ENCODE peak calls at places on chromosomes 5 and 9, in ten cellular contexts. G is transverse colon, B is fibroblast of lung, X is stomach, V is left ventricle myocardium inferior, R is testis, J is psoas muscle, C is GM23248, L is A549, I is cardiac muscle cell. D is an unnamed sample.

GRCh38 chr5:52983731-52984620 is 5.2 kb upstream of the ITGA2 start:
- DNase-seq in G (no peak), B (peak; percentile 87), X (no peak), V (no peak), R (no peak), J (no peak), C (peak; percentile 53), L (no peak), I (no peak), D (no peak)

GRCh38 chr5:53063176-53063575 is 46.4 kb downstream of the MOCS2 start:
- DNase-seq in G (no peak), B (peak; percentile 25), X (no peak), V (no peak), R (no peak), J (no peak), C (peak; percentile 68), L (no peak), I (no peak), D (no peak)

GRCh38 chr5:151648089-151648488 is 38.6 kb downstream of the SPARC start:
- DNase-seq in G (no peak), B (no peak), X (no peak), V (no peak), R (no peak), J (no peak), C (no peak), L (no peak), I (no peak), D (no peak)

GRCh38 chr9:20403346-20403745 is 219.0 kb downstream of the MLLT3 start:
- DNase-seq in G (no peak), B (no peak), X (no peak), V (no peak), R (no peak), J (no peak), C (no peak), L (no peak), I (no peak), D (no peak)

GRCh38 chr5:14983666-14984441 is 112.3 kb upstream of the ANKH start:
- DNase-seq in G (no peak), B (no peak), X (no peak), V (no peak), R (no peak), J (no peak), C (no peak), L (no peak), I (no peak), D (no peak)

GRCh38 chr5:34538026-34538672 is 118.0 kb upstream of the RAI14 start:
- DNase-seq in G (no peak), B (no peak), X (peak; percentile 38), V (no peak), R (no peak), J (no peak), C (peak; percentile 26), L (no peak), I (no peak), D (no peak)

GRCh38 chr5:16826379-16827125 is 109.5 kb downstream of the MYO10 start:
- DNase-seq in G (no peak), B (no peak), X (no peak), V (no peak), R (no peak), J (no peak), C (peak; percentile 53), L (no peak), I (no peak), D (no peak)

GRCh38 chr5:135850671-135851070 is 16.2 kb downstream of the SLC25A48 start:
- DNase-seq in G (no peak), B (no peak), X (no peak), V (no peak), R (no peak), J (no peak), C (no peak), L (no peak), I (no peak), D (no peak)

GRCh38 chr5:151495330-151495729 is 47.9 kb downstream of the SLC36A1 start:
- DNase-seq in G (no peak), B (no peak), X (no peak), V (no peak), R (no peak), J (no peak), C (no peak), L (no peak), I (no peak), D (no peak)

GRCh38 chr9:93064392-93065124 is 6.1 kb downstream of the SUSD3 start:
- DNase-seq in G (peak; percentile 77), B (peak; percentile 52), X (peak; percentile 57), V (peak; percentile 28), R (no peak), J (no peak), C (no peak), L (no peak), I (no peak), D (no peak)

GRCh38 chr5:83472508-83473343 is 1.2 kb downstream of the VCAN start:
- DNase-seq in G (peak; percentile 16), B (peak; percentile 22), X (no peak), V (peak; percentile 50), R (peak; percentile 42), J (peak; percentile 60), C (peak; percentile 91), L (peak; percentile 45), I (peak; percentile 67), D (no peak)
- H3K4me3 ChIP-seq in G (peak overlapping the region; percentile 26), B (peak overlapping the region; percentile 93), X (peak overlapping the region; percentile 53), V (peak overlapping the region; percentile 67), R (peak overlapping the region; percentile 71), J (peak overlapping the region; percentile 62), C (peak overlapping the region; percentile 90), L (peak overlapping the region; percentile 56), I (peak overlapping the region; percentile 90), D (peak overlapping the region; percentile 52)

GRCh38 chr9:79604921-79605562 is 33.3 kb downstream of the TLE4 start:
- DNase-seq in G (no peak), B (no peak), X (no peak), V (no peak), R (no peak), J (no peak), C (peak; percentile 16), L (no peak), I (no peak), D (no peak)

GRCh38 chr9:79603222-79603925 is 31.6 kb downstream of the TLE4 start:
- DNase-seq in G (no peak), B (peak; percentile 58), X (no peak), V (no peak), R (no peak), J (no peak), C (no peak), L (no peak), I (no peak), D (no peak)

GRCh38 chr9:79609468-79610018 is 37.8 kb downstream of the TLE4 start:
- DNase-seq in G (no peak), B (no peak), X (no peak), V (no peak), R (no peak), J (no peak), C (no peak), L (no peak), I (no peak), D (no peak)

GRCh38 chr9:79600466-79600865 is 28.7 kb downstream of the TLE4 start:
- DNase-seq in G (no peak), B (no peak), X (no peak), V (no peak), R (no peak), J (no peak), C (no peak), L (no peak), I (no peak), D (no peak)

GRCh38 chr9:79604149-79604548 is 32.4 kb downstream of the TLE4 start:
- DNase-seq in G (no peak), B (peak; percentile 43), X (no peak), V (no peak), R (no peak), J (no peak), C (no peak), L (no peak), I (no peak), D (no peak)
- H3K9me3 ChIP-seq in G (peaks cover 4% of the 10 kb centered on the region), B (no peaks in the 10 kb centered on the region), X (no peaks in the 10 kb centered on the region), V (peaks cover 27% of the 10 kb centered on the region), R (no peaks in the 10 kb centered on the region), J (peaks cover 7% of the 10 kb centered on the region), C (no peaks in the 10 kb centered on the region), L (no peaks in the 10 kb centered on the region), I (peaks cover 4% of the 10 kb centered on the region), D (no peaks in the 10 kb centered on the region)

GRCh38 chr9:120807607-120808379 is 14.6 kb upstream of the FBXW2 start:
- DNase-seq in G (no peak), B (no peak), X (no peak), V (no peak), R (no peak), J (no peak), C (no peak), L (no peak), I (no peak), D (no peak)
- H3K27ac ChIP-seq in G (no peak overlapping the region), B (no peak overlapping the region), X (no peak overlapping the region), V (no peak overlapping the region), R (no peak overlapping the region), J (no peak overlapping the region), C (no peak overlapping the region), L (no peak overlapping the region), I (no peak overlapping the region), D (no peak overlapping the region)

GRCh38 chr5:82031220-82032119 is 59.6 kb downstream of the ATG10 start:
- DNase-seq in G (no peak), B (no peak), X (no peak), V (no peak), R (no peak), J (no peak), C (no peak), L (no peak), I (no peak), D (peak; percentile 20)
- H3K4me3 ChIP-seq in G (no peak overlapping the region), B (no peak overlapping the region), X (no peak overlapping the region), V (no peak overlapping the region), R (no peak overlapping the region), J (no peak overlapping the region), C (no peak overlapping the region), L (no peak overlapping the region), I (no peak overlapping the region), D (no peak overlapping the region)

GRCh38 chr5:178982941-178983340 is 12.2 kb downstream of the GRM6 start:
- DNase-seq in G (no peak), B (no peak), X (no peak), V (no peak), R (no peak), J (no peak), C (no peak), L (no peak), I (no peak), D (no peak)

GRCh38 chr5:178986326-178986960 is 8.7 kb downstream of the GRM6 start:
- DNase-seq in G (no peak), B (no peak), X (no peak), V (no peak), R (no peak), J (no peak), C (no peak), L (no peak), I (no peak), D (no peak)

GRCh38 chr5:178983728-178984127 is 11.4 kb downstream of the GRM6 start:
- DNase-seq in G (no peak), B (no peak), X (no peak), V (no peak), R (no peak), J (no peak), C (no peak), L (no peak), I (no peak), D (no peak)

GRCh38 chr5:178984145-178985072 is 10.7 kb downstream of the GRM6 start:
- DNase-seq in G (no peak), B (no peak), X (no peak), V (no peak), R (no peak), J (no peak), C (no peak), L (no peak), I (no peak), D (no peak)

GRCh38 chr5:178981381-178981780 is 13.7 kb downstream of the GRM6 start:
- DNase-seq in G (no peak), B (no peak), X (no peak), V (no peak), R (no peak), J (no peak), C (no peak), L (no peak), I (no peak), D (no peak)
- H3K9me3 ChIP-seq in G (peaks cover 42% of the 10 kb centered on the region), B (no peaks in the 10 kb centered on the region), X (peaks cover 51% of the 10 kb centered on the region), V (peaks cover 98% of the 10 kb centered on the region), R (no peaks in the 10 kb centered on the region), J (peaks cover 24% of the 10 kb centered on the region), C (peaks cover 4% of the 10 kb centered on the region), L (peaks cover 25% of the 10 kb centered on the region), I (no peaks in the 10 kb centered on the region), D (peaks cover 20% of the 10 kb centered on the region)

D was measured in iPS DF 6.9.